ENCODE peak calls at places on chromosomes 3 and 15, in seven cellular contexts. S is GM12878, J is suprapubic skin, W is endothelial cell of umbilical vein, Q is sigmoid colon, G is stomach, M is H1. L is an unnamed sample.

GRCh38 chr3:31521468-31521867 is 11.3 kb upstream of the STT3B start:
- DNase-seq in G (no peak), J (no peak), Q (no peak), S (no peak), M (no peak), W (no peak), L (no peak)

GRCh38 chr3:84998545-84998944 is 39.8 kb downstream of the CADM2 start:
- DNase-seq in G (no peak), M (no peak), J (no peak), S (no peak), W (no peak), Q (no peak), L (no peak)

GRCh38 chr15:59632714-59633113 is 21.1 kb downstream of the GCNT3 start:
- DNase-seq in J (no peak), S (no peak), Q (no peak), W (no peak), M (peak), G (no peak), L (no peak)

GRCh38 chr3:101010316-101010715 is 17.1 kb upstream of the ABI3BP start:
- DNase-seq in G (no peak), W (peak), S (no peak), J (no peak), Q (no peak), M (no peak), L (no peak)

GRCh38 chr3:94413721-94414106 is 350.9 kb downstream of the NSUN3 start:
- DNase-seq in M (no peak), S (no peak), G (no peak), J (no peak), W (no peak), Q (no peak), L (no peak)

GRCh38 chr3:189995129-189995528 is 125.6 kb downstream of the P3H2 start:
- DNase-seq in M (no peak), J (no peak), Q (no peak), G (no peak), S (no peak), W (no peak), L (no peak)

GRCh38 chr3:105527949-105528348 is 161.2 kb downstream of the ALCAM start:
- DNase-seq in J (no peak), Q (no peak), G (no peak), M (no peak), W (no peak), S (no peak), L (no peak)

GRCh38 chr15:88274534-88275460 is 18.3 kb upstream of the NTRK3 start:
- DNase-seq in M (peak), G (peak), S (no peak), W (peak), J (no peak), Q (no peak), L (peak)

GRCh38 chr3:117355566-117355965 is 646.0 kb downstream of the TUSC7 start:
- DNase-seq in S (no peak), M (peak), G (no peak), J (no peak), W (peak), Q (no peak), L (no peak)

GRCh38 chr3:52483081-52483480 is 12.1 kb upstream of the STAB1 start:
- DNase-seq in Q (no peak), M (no peak), S (no peak), G (no peak), W (no peak), J (no peak), L (no peak)

GRCh38 chr3:127676921-127677351 is 4.2 kb downstream of the ABTB1 start:
- DNase-seq in G (peak), J (peak), S (no peak), Q (peak), W (no peak), M (peak), L (no peak)

GRCh38 chr3:65550137-65550536 is 488.6 kb downstream of the MAGI1 start:
- DNase-seq in Q (no peak), M (no peak), W (no peak), S (no peak), G (no peak), J (no peak), L (no peak)

GRCh38 chr3:58585005-58585786 is 8.0 kb upstream of the FAM107A start:
- DNase-seq in W (peak), J (peak), M (peak), Q (peak), S (no peak), G (peak), L (peak)
- TF ChIP-seq POLR2AphosphoS5 in W (no peak), J (no peak), M (no peak), Q (peak), S (no peak), G (peak), L (peak)

DNA sequence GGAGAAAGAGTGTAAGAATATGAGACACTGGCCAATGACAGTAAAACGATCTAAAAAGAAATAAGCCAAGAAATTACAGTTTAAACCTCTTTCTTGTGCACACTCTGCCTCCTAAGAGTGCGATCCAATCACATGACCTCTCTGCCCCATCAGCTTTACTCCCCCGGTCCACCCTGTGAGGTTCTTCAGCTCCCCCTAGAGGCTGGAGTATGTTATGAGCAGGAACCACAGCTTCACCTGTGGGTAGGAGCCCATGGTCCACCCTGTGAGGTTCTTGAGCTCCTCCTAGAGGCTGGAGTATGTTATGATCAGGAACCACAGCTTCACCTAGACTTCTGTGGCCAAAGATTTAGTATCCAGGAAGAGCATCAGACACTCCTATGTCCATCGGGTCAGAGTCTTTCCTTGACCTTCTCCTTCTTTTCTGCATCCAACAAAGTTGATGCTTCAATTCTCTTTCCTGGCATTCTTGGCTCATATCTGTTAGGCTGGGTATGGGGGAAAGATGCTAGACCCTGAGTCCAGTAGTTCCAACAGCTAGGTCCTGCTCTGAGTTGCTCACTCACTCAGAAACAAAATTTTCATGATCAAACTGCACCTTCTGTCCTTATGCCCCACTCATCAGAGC is 164.0 kb downstream of the MINAR1 start:
- DNase-seq in G (peak), S (peak), M (peak), J (no peak), Q (no peak), W (peak), L (peak)
- H3K4me3 ChIP-seq in G (no peak), S (no peak), M (no peak), J (no peak), Q (no peak), W (no peak), L (no peak)

GRCh38 chr3:181564222-181564621 is 147.5 kb upstream of the SOX2 start:
- DNase-seq in S (no peak), J (no peak), Q (no peak), M (no peak), G (no peak), W (peak), L (no peak)
- H3K27ac ChIP-seq in S (no peak), J (no peak), Q (no peak), M (no peak), G (no peak), W (no peak), L (no peak)

DNA sequence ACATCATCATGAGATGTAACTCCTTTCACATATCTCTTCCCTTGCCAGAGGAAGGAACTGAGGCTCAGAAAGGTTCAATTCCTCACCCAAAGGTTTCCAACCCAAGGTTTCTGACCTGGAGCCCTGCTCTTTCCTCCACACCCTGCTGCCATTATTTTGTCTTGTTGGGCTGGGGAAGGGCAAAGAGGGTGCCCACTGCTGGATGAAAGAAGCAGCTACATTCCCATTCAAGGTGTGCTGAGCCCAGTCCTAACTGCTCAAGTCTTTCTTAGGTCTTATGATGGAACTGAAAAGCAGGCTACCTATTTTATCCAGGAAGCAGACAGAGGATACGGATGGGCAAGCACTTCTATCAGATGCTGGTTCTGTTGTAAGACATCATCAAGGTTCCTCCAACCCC is 258.0 kb upstream of the CTDSPL start:
- DNase-seq in M (no peak), J (no peak), S (no peak), Q (no peak), W (no peak), G (no peak), L (no peak)
- TF ChIP-seq POLR2AphosphoS5 in M (no peak), J (no peak), S (no peak), Q (no peak), W (no peak), G (no peak), L (no peak)

DNA sequence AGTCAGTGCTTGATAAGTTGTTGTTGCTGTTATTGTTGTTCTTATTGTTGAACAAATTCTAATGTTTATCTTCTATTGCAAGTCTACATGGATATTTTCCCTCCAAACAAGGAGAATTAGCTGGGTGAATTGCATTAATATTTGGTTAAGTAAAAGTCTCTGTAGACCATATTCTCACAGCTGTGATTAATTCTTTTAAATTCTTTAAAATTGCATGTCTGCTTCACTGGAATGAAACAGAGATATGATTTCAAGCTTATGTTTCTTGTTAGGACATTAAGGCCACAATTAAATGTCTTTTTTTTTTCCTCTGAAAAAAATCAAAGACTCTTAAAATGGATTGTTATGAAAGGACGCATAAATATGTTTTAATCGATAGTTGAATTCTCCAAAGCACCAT is 153.4 kb downstream of the EBLN2 start:
- DNase-seq in J (no peak), S (no peak), W (no peak), Q (no peak), M (no peak), G (no peak), L (no peak)
- H3K4me3 ChIP-seq in J (no peak), S (no peak), W (no peak), Q (no peak), M (no peak), G (no peak), L (no peak)

L was measured in prostate gland.